ENCODE peak calls at places on chromosome 13, in five cellular contexts. Q is body of pancreas; S is PC-3; W is CD4-positive, alpha-beta T cell; M is BE2C. V is an unnamed sample. For H3K9me3, the result is how much of the 10 kb centered on the place peaks cover.

GRCh38 chr13:21013682-21014038 is 47.7 kb downstream of the LATS2 start:
- DNase-seq in S (no peak), M (no peak), Q (no peak), W (no peak), V (no peak)

GRCh38 chr13:72405441-72405840 is 322.0 kb downstream of the MZT1 start:
- DNase-seq in M (no peak), W (no peak), S (no peak), Q (no peak), V (no peak)

GRCh38 chr13:52371736-52372247 is 34.2 kb downstream of the THSD1 start:
- DNase-seq in Q (no peak), S (peak), W (no peak), M (peak), V (no peak)

GRCh38 chr13:45809810-45810394 is 41.7 kb downstream of the SIAH3 start:
- DNase-seq in Q (no peak), W (no peak), M (no peak), S (no peak), V (no peak)

GRCh38 chr13:114079601-114080536 is 52.6 kb downstream of the RASA3 start:
- DNase-seq in S (no peak), Q (no peak), W (peak), M (no peak), V (no peak)

GRCh38 chr13:66219493-66219892 is 1010.6 kb downstream of the PCDH9 start:
- DNase-seq in Q (no peak), S (no peak), W (no peak), M (no peak), V (no peak)

GRCh38 chr13:31927219-31927653 is 104.3 kb upstream of the FRY start:
- DNase-seq in S (no peak), Q (peak), W (no peak), M (no peak), V (no peak)

GRCh38 chr13:19634129-19634740 is 776 bp downstream of the MPHOSPH8 start:
- DNase-seq in W (no peak), S (peak), Q (peak), M (no peak), V (no peak)

GRCh38 chr13:113387396-113387795 is 23.5 kb upstream of the GRTP1 start:
- DNase-seq in W (no peak), S (no peak), Q (no peak), M (no peak), V (no peak)

GRCh38 chr13:67048793-67049150 is 181.4 kb downstream of the PCDH9 start:
- DNase-seq in M (no peak), Q (no peak), S (no peak), W (no peak), V (no peak)

GRCh38 chr13:100235311-100235901 is 146.5 kb downstream of the PCCA start:
- DNase-seq in S (peak), M (peak), Q (no peak), W (no peak), V (no peak)

GRCh38 chr13:75544681-75545333 is 4.8 kb upstream of the UCHL3 start:
- DNase-seq in S (peak), M (no peak), Q (no peak), W (no peak), V (no peak)

DNA sequence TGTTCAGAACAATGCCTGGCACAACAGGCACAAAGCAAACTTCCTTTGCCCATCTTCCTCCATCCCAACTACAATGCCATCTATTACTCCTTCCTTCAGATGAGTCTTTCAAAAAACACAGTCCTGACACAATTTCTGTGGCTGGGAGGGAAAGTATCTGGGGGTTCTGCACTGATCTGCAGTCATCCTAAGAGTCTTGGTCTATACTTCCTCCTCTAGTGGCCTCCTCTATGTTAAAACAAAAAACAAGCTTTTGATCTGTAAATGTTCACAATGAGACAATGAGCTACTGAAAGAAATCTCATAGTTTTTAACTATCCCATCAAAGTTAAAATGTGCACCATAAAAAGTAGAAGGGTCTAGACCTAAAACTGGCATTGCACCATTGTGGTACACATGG is 44.7 kb downstream of the USP12 start:
- DNase-seq in M (no peak), S (no peak), W (no peak), Q (no peak), V (no peak)
- H3K9me3 ChIP-seq in M (under half), S (under half), W (under half), Q (under half), V (under half)

GRCh38 chr13:96734499-96734898 is 259.8 kb downstream of the OXGR1 start:
- DNase-seq in Q (no peak), S (no peak), W (no peak), M (peak), V (no peak)

GRCh38 chr13:96726651-96727050 is 267.6 kb downstream of the OXGR1 start:
- DNase-seq in W (no peak), Q (no peak), M (no peak), S (no peak), V (no peak)

GRCh38 chr13:96728463-96728862 is 265.8 kb downstream of the OXGR1 start:
- DNase-seq in W (no peak), Q (no peak), S (no peak), M (no peak), V (no peak)

DNA sequence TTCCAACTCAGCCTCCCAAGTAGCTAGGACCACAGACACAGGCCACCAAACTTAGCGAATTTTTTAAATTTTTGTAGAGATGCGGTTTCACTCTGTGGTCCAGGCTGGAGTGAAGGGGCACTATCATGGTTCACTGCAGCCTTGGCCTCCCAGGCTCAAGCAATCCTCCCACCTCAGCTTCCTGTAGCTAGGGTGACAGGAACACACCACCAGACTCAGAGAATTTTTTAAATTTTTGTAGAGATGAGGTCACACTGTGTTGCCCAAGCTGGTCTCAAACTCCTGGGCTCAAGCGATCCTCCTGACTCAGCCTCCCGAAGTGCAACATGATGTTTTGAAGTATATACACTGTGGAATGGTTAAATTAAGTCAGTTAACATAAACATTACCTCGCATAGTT is 263.6 kb downstream of the OXGR1 start:
- DNase-seq in Q (no peak), M (no peak), S (no peak), W (no peak), V (no peak)
- H3K9me3 ChIP-seq in Q (under half), M (under half), S (under half), W (under half), V (under half)

DNA sequence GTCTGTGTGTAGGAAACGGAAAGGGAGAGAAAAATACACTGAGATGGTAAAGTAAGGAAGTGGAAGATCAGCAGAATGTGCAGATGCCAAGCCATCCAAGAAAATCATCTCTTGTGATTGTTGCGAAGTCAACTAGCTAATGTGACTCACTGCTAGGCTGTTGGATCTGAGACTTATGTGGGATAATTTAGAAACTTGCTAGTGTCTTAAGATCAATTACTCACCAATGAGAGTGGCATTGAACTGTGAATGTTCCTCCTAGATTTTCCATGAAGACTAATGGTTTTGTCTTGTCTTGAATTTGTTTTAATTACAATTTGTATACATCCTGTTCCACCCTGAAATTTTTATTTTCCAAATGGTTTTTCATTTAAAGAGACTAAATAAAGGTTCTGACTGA is 771.6 kb downstream of the EFNB2 start:
- DNase-seq in Q (no peak), S (no peak), M (no peak), W (no peak), V (no peak)
- H3K9me3 ChIP-seq in Q (under half), S (under half), M (under half), W (under half), V (under half)

DNA sequence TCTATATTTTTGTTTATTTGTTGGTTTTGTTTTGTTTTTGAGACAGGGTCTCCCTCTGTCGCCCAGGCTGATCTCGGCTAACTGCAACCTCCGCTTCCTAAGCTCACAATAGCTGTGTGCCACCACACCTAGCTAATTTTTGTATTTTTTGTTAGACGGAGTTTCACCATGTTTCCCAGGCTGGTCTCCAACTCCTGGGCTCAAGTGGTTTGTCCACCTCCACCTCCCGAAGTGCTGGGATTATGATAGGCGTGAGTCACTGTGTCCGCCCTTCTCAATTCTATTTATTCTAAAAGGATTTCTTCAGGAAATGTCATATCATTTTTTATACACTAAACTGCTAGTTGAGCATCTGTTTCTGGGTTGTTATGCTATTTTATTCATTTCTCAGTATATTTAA is 1206.0 kb downstream of the OLFM4 start:
- DNase-seq in W (no peak), M (no peak), S (peak), Q (no peak), V (no peak)
- H3K9me3 ChIP-seq in W (under half), M (under half), S (under half), Q (under half), V (under half)

GRCh38 chr13:103308700-103309099 is 242.5 kb upstream of the SLC10A2 start:
- DNase-seq in Q (no peak), W (no peak), M (no peak), S (no peak), V (no peak)
- H3K9me3 ChIP-seq in Q (under half), W (under half), M (under half), S (under half), V (under half)

DNA sequence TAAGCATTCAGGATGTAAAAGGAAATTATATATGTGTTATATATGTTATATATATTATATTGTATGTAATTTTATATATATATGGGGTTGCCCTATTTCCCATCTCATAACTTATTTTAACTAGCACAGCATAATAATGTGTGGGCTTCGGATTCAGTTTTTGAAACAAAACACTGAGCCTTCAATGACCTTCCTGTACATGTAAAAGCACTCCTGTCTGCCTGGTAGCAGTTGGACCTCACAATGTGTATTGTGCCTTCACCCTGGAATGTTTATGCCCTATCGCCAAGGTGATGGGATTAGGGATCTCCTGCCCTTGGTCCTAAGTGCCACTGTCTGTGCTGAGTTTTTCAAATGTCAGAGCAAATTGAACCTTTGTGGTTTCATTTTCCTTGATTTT is 968.8 kb downstream of the TUBA3C start:
- DNase-seq in M (no peak), W (no peak), Q (no peak), S (no peak), V (no peak)
- H3K9me3 ChIP-seq in M (under half), W (under half), Q (under half), S (under half), V (under half)

V was measured in T-helper 17 cell.